ENCODE peak calls at places on chromosome 10, in five cellular contexts. W is HEK293T, K is IMR-90, C is K562, Q is GM12878. R is an unnamed sample.

GRCh38 chr10:14584643-14585042 is 190.1 kb downstream of the FAM107B start:
- DNase-seq in W (no peak), K (no peak), C (no peak), Q (no peak), R (no peak)

GRCh38 chr10:102644066-102644645 is at the start of gene TRIM8:
- DNase-seq in W (peak), K (no peak), C (peak), Q (no peak), R (peak)

GRCh38 chr10:108787932-108788331 is 1135.4 kb downstream of the XPNPEP1 start:
- DNase-seq in W (no peak), K (peak), C (no peak), Q (no peak), R (no peak)

GRCh38 chr10:114654829-114655575 is 3.1 kb downstream of the ABLIM1 start:
- DNase-seq in W (no peak), K (no peak), C (no peak), Q (no peak), R (no peak)

GRCh38 chr10:69845574-69846251 is 44.0 kb downstream of the COL13A1 start:
- DNase-seq in W (no peak), K (peak), C (no peak), Q (no peak), R (no peak)

GRCh38 chr10:61475449-61475873 is 22.3 kb upstream of the TMEM26 start:
- DNase-seq in W (peak), K (peak), C (no peak), Q (no peak), R (no peak)

GRCh38 chr10:43925793-43926192 is 277.1 kb upstream of the ZNF32 start:
- DNase-seq in W (no peak), K (no peak), C (no peak), Q (no peak), R (no peak)

GRCh38 chr10:59960751-59961150 is 54.4 kb upstream of the CCDC6 start:
- DNase-seq in W (no peak), K (no peak), C (no peak), Q (no peak), R (no peak)

GRCh38 chr10:72086466-72087391 is 1.6 kb downstream of the SPOCK2 start:
- DNase-seq in W (no peak), K (peak), C (peak), Q (no peak), R (no peak)

GRCh38 chr10:60099998-60100747 is 193.8 kb upstream of the CCDC6 start:
- DNase-seq in W (peak), K (peak), C (peak), Q (no peak), R (peak)

GRCh38 chr10:79400567-79401004 is 44.8 kb downstream of the ZCCHC24 start:
- DNase-seq in W (peak), K (no peak), C (peak), Q (no peak), R (peak)

DNA sequence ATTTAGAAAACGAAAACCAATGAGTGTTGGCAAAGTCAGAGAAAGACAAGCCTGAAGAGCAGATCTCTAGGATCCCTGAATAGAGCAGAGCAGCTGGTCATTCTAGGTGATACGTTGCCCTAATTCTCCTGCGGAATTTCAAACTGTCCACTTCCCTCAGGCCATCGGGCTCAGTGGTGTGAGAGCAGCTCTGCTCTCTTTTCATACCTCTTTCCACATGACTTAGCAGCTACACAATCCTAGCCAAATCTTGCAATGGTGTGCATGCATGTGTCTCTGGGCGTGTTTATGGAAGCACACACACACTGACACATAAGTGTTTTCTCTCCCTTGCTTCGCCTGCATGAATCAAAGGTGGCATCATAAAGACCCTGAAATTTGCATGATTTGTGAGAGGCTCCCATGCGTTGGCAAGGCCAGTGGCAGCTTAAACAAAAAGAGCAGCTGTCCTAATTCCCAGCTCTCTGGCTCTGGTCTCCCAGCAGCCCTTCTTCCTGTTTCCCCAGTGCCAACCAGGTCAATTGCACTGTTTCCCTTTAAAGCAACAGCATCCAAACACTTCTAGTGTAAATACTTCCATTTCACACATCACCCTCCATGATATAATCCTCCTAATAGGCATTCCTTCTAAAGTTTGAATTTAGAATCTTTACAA is 1189.5 kb downstream of the GATA3 start:
- DNase-seq in W (no peak), K (no peak), C (no peak), Q (no peak), R (no peak)
- TF ChIP-seq BHLHE40 in W (no peak), K (no peak), C (no peak), Q (no peak), R (no peak)

GRCh38 chr10:25056726-25057125 is 40.3 kb downstream of the THNSL1 start:
- DNase-seq in W (no peak), K (no peak), C (no peak), Q (no peak), R (no peak)

GRCh38 chr10:25061125-25061524 is 44.7 kb downstream of the THNSL1 start:
- DNase-seq in W (no peak), K (no peak), C (no peak), Q (no peak), R (no peak)

GRCh38 chr10:25061711-25062455 is 45.5 kb downstream of the THNSL1 start:
- DNase-seq in W (no peak), K (peak), C (peak), Q (no peak), R (peak)

GRCh38 chr10:25063157-25063556 is 46.7 kb downstream of the THNSL1 start:
- DNase-seq in W (no peak), K (no peak), C (no peak), Q (no peak), R (no peak)

GRCh38 chr10:25059990-25060389 is 43.6 kb downstream of the THNSL1 start:
- DNase-seq in W (peak), K (peak), C (peak), Q (no peak), R (peak)
- TF ChIP-seq BHLHE40 in W (no peak), K (no peak), C (no peak), Q (no peak), R (no peak)

GRCh38 chr10:109956454-109957091 is 33.3 kb upstream of the XPNPEP1 start:
- DNase-seq in W (peak), K (peak), C (peak), Q (no peak), R (peak)
- TF ChIP-seq BHLHE40 in W (no peak), K (no peak), C (no peak), Q (no peak), R (no peak)

DNA sequence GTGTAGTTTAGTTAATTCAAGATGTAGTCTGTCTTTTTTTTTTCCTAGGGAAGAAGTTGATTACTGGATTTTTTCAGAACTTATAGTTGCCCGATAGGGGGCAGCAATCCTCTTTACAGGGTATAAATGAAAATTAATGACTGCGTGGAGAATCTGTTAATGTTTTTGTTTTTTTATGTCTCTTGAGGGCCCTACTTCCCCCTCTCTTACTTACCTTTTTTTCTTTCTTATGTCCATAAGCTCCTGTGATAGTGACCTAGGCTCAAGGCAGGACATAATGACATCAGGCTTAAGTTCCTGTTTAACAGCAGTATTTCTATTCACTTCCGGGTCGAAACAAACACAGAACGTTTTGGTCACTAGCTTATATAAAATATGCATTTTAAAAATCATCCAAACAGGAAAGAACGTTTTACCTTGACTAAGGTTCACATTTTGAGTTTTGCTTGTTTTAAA is 18.8 kb downstream of the CDC123 start:
- DNase-seq in W (peak), K (peak), C (no peak), Q (no peak), R (peak)
- TF ChIP-seq BHLHE40 in W (no peak), K (no peak), C (no peak), Q (no peak), R (no peak)

GRCh38 chr10:105279101-105279500 is 638.0 kb downstream of the SORCS3 start:
- DNase-seq in W (no peak), K (no peak), C (no peak), Q (no peak), R (no peak)

GRCh38 chr10:105269689-105270088 is 628.6 kb downstream of the SORCS3 start:
- DNase-seq in W (no peak), K (no peak), C (no peak), Q (no peak), R (no peak)

GRCh38 chr10:105269011-105269410 is 627.9 kb downstream of the SORCS3 start:
- DNase-seq in W (no peak), K (no peak), C (no peak), Q (no peak), R (no peak)

GRCh38 chr10:105274671-105275070 is 633.6 kb downstream of the SORCS3 start:
- DNase-seq in W (no peak), K (no peak), C (no peak), Q (no peak), R (no peak)
- TF ChIP-seq BHLHE40 in W (no peak), K (no peak), C (no peak), Q (no peak), R (no peak)

DNA sequence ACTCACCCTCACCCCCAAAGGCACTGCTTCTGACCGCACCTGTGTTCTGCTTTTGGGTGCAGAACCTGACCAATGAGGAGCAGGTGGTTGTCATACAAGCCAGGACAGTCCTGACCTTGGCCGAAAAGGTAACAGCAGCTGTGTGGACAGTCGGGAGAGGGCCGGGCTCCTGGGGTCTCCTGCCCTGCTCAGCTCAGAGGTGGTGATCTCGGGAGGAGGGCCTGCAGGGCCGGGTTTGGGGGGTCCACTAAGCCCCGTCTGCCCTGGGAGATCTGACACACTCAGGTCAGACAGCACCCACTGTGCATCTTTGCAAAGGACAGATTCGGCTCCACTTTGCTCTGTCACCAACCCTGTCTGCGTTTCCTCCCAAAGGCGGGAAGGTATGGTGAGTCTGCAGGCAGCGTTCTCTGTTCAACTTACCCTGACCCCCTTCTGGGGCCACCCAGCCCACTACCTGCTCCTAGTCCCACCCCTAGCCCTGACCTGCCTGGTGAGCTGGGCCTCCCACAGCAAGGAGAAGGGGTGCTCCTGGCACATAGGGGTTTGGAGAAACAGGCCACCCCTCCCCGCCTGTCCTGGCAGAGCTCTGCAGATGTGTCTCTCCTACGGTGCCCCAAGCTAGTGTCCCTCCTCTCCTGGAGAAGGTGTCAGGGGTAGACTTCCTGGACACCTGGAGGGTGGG is 33.7 kb upstream of the DPYSL4 start:
- DNase-seq in W (no peak), K (no peak), C (no peak), Q (no peak), R (no peak)
- TF ChIP-seq BHLHE40 in W (no peak), K (no peak), C (no peak), Q (no peak), R (no peak)

GRCh38 chr10:77332256-77332655 is 305.4 kb downstream of the KCNMA1 start:
- DNase-seq in W (no peak), K (no peak), C (no peak), Q (no peak), R (no peak)
- TF ChIP-seq BHLHE40 in W (no peak), K (no peak), C (no peak), Q (no peak), R (no peak)

R was measured in A549.